ENCODE peak calls at places on chromosomes 12 and 14, in six cellular contexts. J is uterus; X is prostate gland; A is kidney; T is CD8-positive, alpha-beta T cell; V is PC-9. E is an unnamed sample.

GRCh38 chr14:77423423-77423822 is at the start of gene NOXRED1:
- DNase-seq in X (no peak), A (no peak), T (no peak), V (no peak), J (no peak), E (no peak)

GRCh38 chr14:22614240-22614799 is 16.2 kb downstream of the ABHD4 start:
- DNase-seq in X (peak; percentile 50), V (peak; percentile 76), A (no peak), T (no peak), J (no peak), E (no peak)

GRCh38 chr12:25307818-25308217 is 57.1 kb upstream of the KRAS start:
- DNase-seq in A (no peak), J (no peak), X (no peak), V (no peak), T (no peak), E (no peak)

GRCh38 chr12:62910549-62911169 is 24.3 kb downstream of the PPM1H start:
- DNase-seq in A (no peak), X (no peak), V (no peak), T (no peak), J (no peak), E (no peak)

GRCh38 chr12:47750916-47751470 is 7.7 kb downstream of the RAPGEF3 start:
- DNase-seq in X (no peak), A (peak; percentile 68), T (no peak), J (no peak), V (no peak), E (no peak)

GRCh38 chr14:77177623-77178185 is 3.9 kb upstream of the TMEM63C start:
- DNase-seq in V (no peak), J (no peak), X (no peak), T (no peak), A (no peak), E (no peak)

GRCh38 chr14:30221546-30221945 is 293.9 kb upstream of the PRKD1 start:
- DNase-seq in J (no peak), A (no peak), T (no peak), V (no peak), X (no peak), E (no peak)

GRCh38 chr12:80763874-80764273 is 47.2 kb downstream of the MYF5 start:
- DNase-seq in J (no peak), A (no peak), X (no peak), V (peak; percentile 7), T (no peak), E (no peak)

GRCh38 chr12:22060261-22060660 is 14.2 kb downstream of the CMAS start:
- DNase-seq in X (no peak), A (no peak), T (no peak), J (no peak), V (no peak), E (no peak)

GRCh38 chr14:61132336-61132735 is 148.8 kb downstream of the TMEM30B start:
- DNase-seq in A (no peak), T (no peak), V (no peak), J (no peak), X (no peak), E (no peak)

GRCh38 chr12:21940549-21940948 is 677 bp downstream of the ABCC9 start:
- DNase-seq in X (no peak), A (no peak), V (no peak), J (no peak), T (no peak), E (no peak)

GRCh38 chr14:53032161-53032803 is 81.4 kb upstream of the FERMT2 start:
- DNase-seq in A (no peak), X (peak; percentile 9), T (no peak), V (peak; percentile 15), J (no peak), E (no peak)

GRCh38 chr12:53844989-53845836 is 93.4 kb upstream of the HOXC13 start:
- DNase-seq in A (no peak), X (peak; percentile 25), T (no peak), V (peak; percentile 89), J (no peak), E (no peak)

GRCh38 chr12:65306603-65307501 is 28.4 kb downstream of the MSRB3 start:
- DNase-seq in V (peak; percentile 32), A (no peak), X (no peak), T (no peak), J (peak; percentile 70), E (no peak)

GRCh38 chr14:91385227-91385626 is 32.4 kb downstream of the CCDC88C start:
- DNase-seq in A (no peak), V (no peak), X (no peak), J (no peak), T (no peak), E (no peak)

DNA sequence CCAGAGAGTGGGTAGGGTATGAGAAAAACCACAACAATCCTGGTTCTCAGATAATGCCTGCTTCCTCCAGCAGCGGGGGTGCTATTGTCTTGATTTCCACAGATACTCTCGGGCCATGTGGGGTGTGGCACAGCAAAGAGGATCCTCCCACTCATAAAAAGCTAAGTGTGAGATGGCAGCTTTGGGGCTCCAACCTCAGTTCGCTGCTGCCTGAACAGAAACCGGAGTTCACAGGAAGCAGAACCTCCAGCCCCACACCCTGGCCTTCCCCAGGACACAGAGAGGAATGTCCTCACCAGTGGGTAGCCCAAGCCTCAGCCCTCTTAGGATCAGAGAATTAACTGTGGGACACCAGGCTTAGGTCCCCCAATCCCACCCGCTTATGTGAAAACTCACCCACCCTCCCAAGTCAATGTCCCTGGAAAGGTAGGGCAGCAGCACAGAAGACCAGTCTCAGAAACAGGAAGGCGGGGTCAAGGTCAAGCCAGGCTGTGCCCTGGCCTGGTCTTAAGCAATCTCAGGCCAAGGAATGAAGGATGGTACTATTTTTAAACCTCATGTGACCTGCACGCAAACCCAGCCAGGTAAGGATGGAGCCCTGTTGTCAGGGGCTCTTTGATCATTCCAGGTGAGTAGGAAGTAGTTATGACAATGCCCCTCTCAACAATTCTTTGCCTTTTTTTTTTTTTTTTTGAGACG is 9.0 kb downstream of the KCTD10 start:
- DNase-seq in A (no peak), J (no peak), V (no peak), T (no peak), X (no peak), E (no peak)
- H3K27ac ChIP-seq in A (no peak overlapping the region), J (peak overlapping the region; percentile 15), V (no peak overlapping the region), T (no peak overlapping the region), X (peak overlapping the region; percentile 5), E (no peak overlapping the region)

DNA sequence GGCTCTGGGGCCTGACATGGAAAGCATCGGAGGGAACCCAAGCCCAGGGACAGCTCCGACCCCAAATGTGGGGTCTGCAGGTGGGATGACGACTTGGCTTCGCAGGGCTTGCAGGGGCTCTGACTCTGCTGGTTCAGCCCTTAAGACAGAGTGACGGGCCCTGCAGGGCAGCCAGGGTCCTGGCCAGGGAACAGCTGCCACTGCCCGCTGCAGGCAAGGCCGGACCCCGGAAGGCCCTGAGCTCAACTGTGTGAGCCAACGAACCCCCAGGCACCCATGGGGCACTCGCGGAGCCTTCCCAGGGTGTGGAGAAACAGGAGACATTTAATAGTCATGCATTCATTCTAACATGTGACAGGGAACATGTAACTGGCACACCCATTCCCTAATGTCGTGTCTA is 120.7 kb downstream of the PIWIL1 start:
- DNase-seq in T (no peak), A (no peak), J (no peak), X (no peak), V (no peak), E (no peak)
- H3K4me1 ChIP-seq in T (no peaks in the 10 kb centered on the region), A (no peaks in the 10 kb centered on the region), J (no peaks in the 10 kb centered on the region), X (no peaks in the 10 kb centered on the region), V (no peaks in the 10 kb centered on the region), E (no peaks in the 10 kb centered on the region)

GRCh38 chr12:6871052-6871957 is 1.8 kb downstream of the SPSB2 start:
- DNase-seq in A (peak; percentile 79), T (no peak), J (no peak), X (no peak), V (peak; percentile 82), E (peak; percentile 21)

GRCh38 chr12:6866920-6867406 is 368 bp upstream of the TPI1 start:
- DNase-seq in V (no peak), T (no peak), J (no peak), A (no peak), X (no peak), E (no peak)

GRCh38 chr12:6867407-6868210 is at the start of gene TPI1:
- DNase-seq in A (peak; percentile 97), T (peak; percentile 86), V (peak; percentile 82), J (peak; percentile 87), X (peak; percentile 86), E (peak; percentile 66)

GRCh38 chr12:6868211-6869048 is 1.1 kb downstream of the TPI1 start:
- DNase-seq in J (no peak), X (no peak), V (no peak), A (peak; percentile 46), T (no peak), E (no peak)

DNA sequence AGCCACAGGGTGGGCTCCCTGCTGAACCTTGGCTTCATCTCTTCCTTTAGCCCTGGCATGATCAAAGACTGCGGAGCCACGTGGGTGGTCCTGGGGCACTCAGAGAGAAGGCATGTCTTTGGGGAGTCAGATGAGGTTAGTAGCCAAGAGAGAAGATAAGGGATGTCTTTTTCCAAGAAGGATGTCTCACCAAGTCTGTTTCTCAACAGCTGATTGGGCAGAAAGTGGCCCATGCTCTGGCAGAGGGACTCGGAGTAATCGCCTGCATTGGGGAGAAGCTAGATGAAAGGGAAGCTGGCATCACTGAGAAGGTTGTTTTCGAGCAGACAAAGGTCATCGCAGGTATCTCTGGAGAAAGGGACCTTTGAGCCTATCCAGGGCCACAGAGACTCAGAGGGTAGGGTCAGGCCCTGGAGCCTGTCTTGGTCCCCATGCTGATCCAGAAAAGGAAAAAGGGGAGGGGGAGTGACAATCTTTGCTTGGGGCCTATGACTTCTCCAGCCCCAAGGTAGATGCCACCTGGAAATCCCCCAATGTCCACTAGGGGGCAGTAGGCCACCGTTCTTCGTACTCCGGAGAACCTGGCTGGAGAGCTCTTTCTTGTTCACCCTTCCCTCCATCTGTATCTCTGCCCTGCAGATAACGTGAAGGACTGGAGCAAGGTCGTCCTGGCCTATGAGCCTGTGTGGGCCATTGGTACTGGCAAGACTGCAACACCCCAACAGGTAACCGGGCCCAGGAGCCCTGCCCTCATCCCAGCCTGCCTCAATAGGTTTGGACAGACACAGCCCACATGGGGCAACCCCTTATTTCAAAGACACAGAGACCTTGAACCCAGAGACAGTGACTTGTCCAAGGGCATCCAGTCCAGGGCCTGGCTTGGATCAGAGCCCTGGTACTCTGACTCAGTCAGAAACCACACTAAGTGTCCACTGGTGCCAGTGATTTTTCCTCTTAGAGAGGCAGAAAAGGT is 2.0 kb downstream of the TPI1 start:
- DNase-seq in A (peak; percentile 85), J (peak; percentile 87), V (peak; percentile 89), X (peak; percentile 81), T (peak; percentile 89), E (peak; percentile 69)
- H3K27ac ChIP-seq in A (peak overlapping the region; percentile 95), J (peak overlapping the region; percentile 97), V (no peak overlapping the region), X (no peak overlapping the region), T (no peak overlapping the region), E (peak overlapping the region; percentile 79)

DNA sequence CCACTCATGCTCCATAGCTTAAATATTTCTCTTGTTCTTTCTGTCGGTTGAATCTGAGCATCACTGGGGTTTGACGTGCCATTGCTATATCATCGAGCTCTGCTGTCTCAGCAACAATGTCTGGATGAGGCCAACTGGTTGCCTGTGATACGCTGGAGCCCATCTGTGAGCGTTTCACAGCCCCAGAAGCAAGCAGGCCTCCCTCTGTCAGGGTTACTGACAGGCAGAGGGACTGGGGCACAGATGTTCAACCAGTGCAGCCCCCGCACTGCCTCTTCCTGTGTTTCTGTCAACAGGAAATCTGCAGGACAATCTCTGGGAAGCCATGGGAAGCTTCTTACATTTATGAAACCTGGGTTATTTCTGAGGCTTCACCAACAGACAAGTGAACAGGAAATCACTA is 23.9 kb downstream of the DMAC2L start:
- DNase-seq in V (no peak), A (peak; percentile 70), J (no peak), T (no peak), X (no peak), E (no peak)
- H3K4me1 ChIP-seq in V (peaks cover 19% of the 10 kb centered on the region), A (peaks cover 16% of the 10 kb centered on the region), J (peaks cover 10% of the 10 kb centered on the region), T (peaks cover 11% of the 10 kb centered on the region), X (peaks cover 3% of the 10 kb centered on the region), E (no peaks in the 10 kb centered on the region)

E was measured in effector memory CD4-positive, alpha-beta T cell.